ENCODE peak calls at places on chromosomes 11 and 22, in four cellular contexts. N is EL; G is AG09309; U is stimulated activated CD4-positive, alpha-beta T cell treated with anti-CD3 and anti-CD28 coated beads, Interleukin-12 subunit alpha, Interleukin-12 subunit beta, amount 100 ng/mL, for 4 hours. R is an unnamed sample.

GRCh38 chr22:42207918-42208317 is 62.5 kb downstream of the TCF20 start:
- DNase-seq in N (no peak), G (no peak), U (no peak), R (no peak)

GRCh38 chr11:24697722-24698121 is 200.9 kb downstream of the LUZP2 start:
- DNase-seq in N (peak; percentile 53), G (no peak), U (no peak), R (no peak)

GRCh38 chr11:131674051-131674755 is 303.8 kb downstream of the NTM start:
- DNase-seq in N (peak; percentile 77), G (peak; percentile 75), U (peak; percentile 25), R (peak; percentile 88)

GRCh38 chr11:108224908-108225786 is 2.3 kb downstream of the ATM start:
- DNase-seq in N (no peak), G (no peak), U (no peak), R (no peak)

GRCh38 chr22:36027960-36028645 is 521 bp downstream of the RBFOX2 start:
- DNase-seq in N (no peak), G (no peak), U (no peak), R (peak; percentile 71)

GRCh38 chr22:42313804-42314581 is 43.5 kb upstream of the TCF20 start:
- DNase-seq in N (peak; percentile 30), G (no peak), U (peak; percentile 24), R (no peak)

GRCh38 chr11:62461740-62462522 is 43.1 kb downstream of the SCGB1A1 start:
- DNase-seq in N (peak; percentile 73), G (peak; percentile 79), U (no peak), R (peak; percentile 70)

GRCh38 chr11:68040957-68041591 is 2.2 kb downstream of the TCIRG1 start:
- DNase-seq in N (no peak), G (no peak), U (no peak), R (no peak)

GRCh38 chr22:48226026-48227013 is 1463.9 kb downstream of the TBC1D22A start:
- DNase-seq in N (no peak), G (no peak), U (no peak), R (no peak)

GRCh38 chr11:22193348-22194051 is 615 bp downstream of the ANO5 start:
- DNase-seq in N (no peak), G (no peak), U (no peak), R (no peak)

GRCh38 chr11:32068134-32068533 is 22.7 kb upstream of the RCN1 start:
- DNase-seq in N (peak; percentile 36), G (no peak), U (no peak), R (peak; percentile 27)

GRCh38 chr22:47888807-47889206 is 1126.4 kb downstream of the TBC1D22A start:
- DNase-seq in N (no peak), G (no peak), U (no peak), R (no peak)

GRCh38 chr11:2790581-2790925 is 90.8 kb upstream of the KCNQ1OT1 start:
- DNase-seq in N (no peak), G (no peak), U (no peak), R (no peak)

GRCh38 chr22:38403806-38404205 is 51.2 kb downstream of the KCNJ4 start:
- DNase-seq in N (no peak), G (no peak), U (no peak), R (no peak)

GRCh38 chr11:88544656-88545280 is 207.2 kb upstream of the CTSC start:
- DNase-seq in N (no peak), G (no peak), U (no peak), R (peak; percentile 33)

GRCh38 chr11:118618115-118618990 is 10.9 kb downstream of the PHLDB1 start:
- DNase-seq in N (peak; percentile 70), G (no peak), U (no peak), R (peak; percentile 69)

GRCh38 chr22:43197271-43197941 is 10.5 kb upstream of the TTLL12 start:
- DNase-seq in N (peak; percentile 62), G (no peak), U (no peak), R (peak; percentile 76)

GRCh38 chr22:38317995-38318715 is 922 bp upstream of the CSNK1E start:
- DNase-seq in N (peak; percentile 98), G (peak; percentile 79), U (no peak), R (peak; percentile 95)

GRCh38 chr11:76074178-76075112 is 131.9 kb downstream of the WNT11 start:
- DNase-seq in N (peak; percentile 67), G (peak; percentile 14), U (no peak), R (peak; percentile 59)

GRCh38 chr11:59429924-59430516 is 3.8 kb upstream of the OR5A2 start:
- DNase-seq in N (peak; percentile 45), G (no peak), U (no peak), R (peak; percentile 53)

GRCh38 chr11:129223701-129224149 is 31.6 kb upstream of the ARHGAP32 start:
- DNase-seq in N (no peak), G (peak; percentile 60), U (no peak), R (peak; percentile 33)

GRCh38 chr22:21984793-21985192 is 2.2 kb upstream of the TOP3B start:
- DNase-seq in N (peak; percentile 30), G (no peak), U (no peak), R (no peak)

GRCh38 chr11:110000045-110000502 is 93.1 kb upstream of the ZC3H12C start:
- DNase-seq in N (peak; percentile 81), G (peak; percentile 98), U (no peak), R (peak; percentile 89)

GRCh38 chr22:32112380-32112779 is 46.7 kb downstream of the C22orf42 start:
- DNase-seq in N (no peak), G (no peak), U (no peak), R (no peak)

GRCh38 chr11:14974723-14975587 is 2.8 kb upstream of the CALCA start:
- DNase-seq in N (peak; percentile 49), G (no peak), U (peak; percentile 54), R (no peak)

GRCh38 chr11:115919341-115920086 is 415.3 kb upstream of the CADM1 start:
- DNase-seq in N (no peak), G (no peak), U (no peak), R (no peak)

GRCh38 chr22:19674129-19674928 is 40.0 kb upstream of the SEPTIN5 start:
- DNase-seq in N (no peak), G (no peak), U (no peak), R (no peak)

GRCh38 chr22:42716649-42717127 is 4.0 kb downstream of the A4GALT start:
- DNase-seq in N (no peak), G (no peak), U (no peak), R (no peak)

R was measured in AG08395.